ENCODE peak calls at places on chromosomes 12 and 14, in eight cellular contexts. T, U, A, Z, G, E, P and K are unnamed samples.

GRCh38 chr14:83255015-83255726 is 1721.5 kb upstream of the SEL1L start:
- DNase-seq in U (no peak), G (no peak), T (no peak), P (no peak), Z (no peak), E (peak), A (no peak), K (peak)

GRCh38 chr14:45364565-45364964 is 111.6 kb upstream of the MIS18BP1 start:
- DNase-seq in E (no peak), P (no peak), T (no peak), U (no peak), G (no peak), A (no peak), Z (no peak), K (no peak)

GRCh38 chr14:45715946-45716345 is 462.9 kb upstream of the MIS18BP1 start:
- DNase-seq in P (no peak), Z (no peak), G (no peak), A (no peak), T (no peak), U (no peak), E (peak), K (no peak)

GRCh38 chr12:3043406-3043805 is 33.8 kb upstream of the TSPAN9 start:
- DNase-seq in E (no peak), Z (no peak), G (no peak), T (no peak), A (no peak), P (no peak), U (no peak), K (no peak)

GRCh38 chr14:51792819-51793218 is 67.6 kb upstream of the GNG2 start:
- DNase-seq in P (no peak), T (no peak), E (no peak), A (peak), Z (no peak), U (peak), G (no peak), K (no peak)

GRCh38 chr12:1115471-1116242 is 124.6 kb downstream of the ERC1 start:
- DNase-seq in U (peak), E (peak), Z (no peak), A (peak), T (peak), G (no peak), P (no peak), K (no peak)

GRCh38 chr12:56115329-56115728 is 1.1 kb upstream of the RPL41 start:
- DNase-seq in P (no peak), Z (no peak), A (peak), G (no peak), T (no peak), E (no peak), U (peak), K (no peak)

GRCh38 chr12:82835217-82835616 is 148.5 kb downstream of the TMTC2 start:
- DNase-seq in A (peak), T (no peak), P (no peak), Z (no peak), U (peak), G (no peak), E (peak), K (no peak)

GRCh38 chr12:14629832-14630688 is 62.4 kb upstream of the PLBD1 start:
- DNase-seq in P (peak), Z (peak), T (peak), G (peak), E (peak), U (peak), A (peak), K (peak)

GRCh38 chr12:91388573-91388972 is 206.0 kb upstream of the DCN start:
- DNase-seq in G (no peak), Z (no peak), E (no peak), U (no peak), T (no peak), A (no peak), P (no peak), K (no peak)

GRCh38 chr14:54715244-54715643 is 148.3 kb downstream of the SAMD4A start:
- DNase-seq in G (no peak), A (no peak), E (no peak), T (no peak), U (no peak), P (no peak), Z (no peak), K (no peak)

GRCh38 chr12:10304161-10304574 is 3.5 kb upstream of the KLRD1 start:
- DNase-seq in A (peak), G (no peak), P (no peak), E (peak), U (peak), T (no peak), Z (no peak), K (no peak)

GRCh38 chr12:24742378-24742777 is 206.5 kb downstream of the BCAT1 start:
- DNase-seq in T (peak), E (no peak), G (no peak), A (no peak), Z (no peak), P (peak), U (no peak), K (peak)

GRCh38 chr12:47773062-47773857 is at the start of gene SLC48A1:
- DNase-seq in A (peak), Z (peak), U (no peak), E (peak), T (peak), G (peak), P (peak), K (peak)

GRCh38 chr14:33794791-33795300 is 156.0 kb downstream of the EGLN3 start:
- DNase-seq in T (no peak), Z (no peak), E (peak), G (no peak), A (no peak), U (peak), P (no peak), K (no peak)

GRCh38 chr14:89629383-89629782 is 212.3 kb upstream of the FOXN3 start:
- DNase-seq in U (no peak), E (no peak), Z (no peak), G (no peak), A (no peak), P (no peak), T (no peak), K (no peak)

GRCh38 chr14:100017578-100017977 is 47.6 kb upstream of the EVL start:
- DNase-seq in G (no peak), U (no peak), Z (no peak), P (no peak), E (no peak), A (peak), T (no peak), K (no peak)
- H3K4me3 ChIP-seq in G (no peak), U (no peak), Z (no peak), P (no peak), E (no peak), A (no peak), T (no peak), K (no peak)

GRCh38 chr12:77130193-77130592 is 64.8 kb upstream of the E2F7 start:
- DNase-seq in E (no peak), A (no peak), T (no peak), U (peak), P (no peak), Z (no peak), G (no peak), K (no peak)
- TF ChIP-seq CTCF in E (no peak), A (no peak), T (no peak), U (no peak), P (no peak), Z (no peak), G (no peak), K (no peak)

DNA sequence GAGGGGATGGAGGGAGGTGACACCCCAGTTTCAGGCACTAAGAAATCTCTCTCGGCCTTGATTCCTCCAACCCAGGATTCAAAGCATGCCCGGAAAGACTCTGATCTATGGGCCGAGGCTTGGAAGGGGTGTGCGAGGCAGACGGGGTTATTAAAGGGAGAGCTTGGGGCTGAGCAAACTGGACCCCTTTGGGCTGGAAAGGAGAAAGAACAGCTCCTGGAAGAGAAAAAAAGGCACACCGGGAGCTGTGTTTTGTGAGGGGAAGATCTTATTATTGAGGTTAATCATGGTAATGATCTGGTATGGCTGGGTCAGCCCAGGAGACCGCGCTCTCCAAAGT is 5.7 kb upstream of the HOXC4 start:
- DNase-seq in P (no peak), T (no peak), G (no peak), A (no peak), Z (no peak), U (no peak), E (no peak), K (no peak)
- H3K4me3 ChIP-seq in P (no peak), T (no peak), G (no peak), A (no peak), Z (no peak), U (peak), E (no peak), K (no peak)

GRCh38 chr12:78185651-78186050 is 355.0 kb downstream of the NAV3 start:
- DNase-seq in G (no peak), E (no peak), P (no peak), Z (no peak), T (no peak), U (no peak), A (no peak), K (no peak)

GRCh38 chr12:78183854-78184253 is 353.2 kb downstream of the NAV3 start:
- DNase-seq in A (no peak), Z (no peak), G (no peak), T (no peak), E (no peak), U (no peak), P (no peak), K (no peak)

GRCh38 chr12:78185109-78185508 is 354.4 kb downstream of the NAV3 start:
- DNase-seq in P (no peak), G (no peak), A (no peak), T (no peak), E (peak), U (peak), Z (no peak), K (no peak)

GRCh38 chr12:78179346-78179745 is 348.7 kb downstream of the NAV3 start:
- DNase-seq in U (no peak), A (no peak), P (no peak), Z (no peak), G (no peak), T (no peak), E (no peak), K (no peak)

DNA sequence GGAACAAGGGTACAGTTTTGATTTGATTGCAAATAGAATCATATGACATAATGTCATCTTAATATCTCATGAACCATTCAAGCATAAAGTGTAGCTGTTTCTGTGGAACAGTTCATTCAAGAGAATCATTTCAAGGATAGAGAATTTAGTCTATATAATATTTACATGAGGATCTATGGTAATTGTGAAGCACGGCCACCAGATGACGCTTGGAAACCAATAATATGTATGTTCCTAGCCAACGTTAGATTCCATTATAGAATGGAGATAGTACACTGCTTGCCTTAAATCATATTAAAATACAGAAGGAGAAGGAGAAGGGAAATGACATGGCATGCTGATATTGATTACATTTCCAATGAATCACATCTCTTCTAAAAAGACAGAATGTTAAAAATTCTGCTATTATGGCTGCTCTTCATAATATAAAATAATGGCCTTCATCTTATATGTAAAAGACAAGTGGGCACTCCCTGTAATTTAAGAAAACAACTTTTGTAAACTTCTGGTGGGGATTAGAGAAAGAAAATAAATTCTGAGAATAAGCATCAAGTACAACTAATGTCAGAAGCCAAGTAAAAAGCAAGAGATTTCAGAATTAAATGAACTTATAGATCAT is 351.0 kb downstream of the NAV3 start:
- DNase-seq in U (peak), G (no peak), Z (no peak), E (no peak), P (no peak), T (no peak), A (peak), K (peak)
- TF ChIP-seq CTCF in U (peak), G (no peak), Z (no peak), E (peak), P (peak), T (peak), A (peak), K (peak)

GRCh38 chr14:102580552-102581110 is 11.8 kb upstream of the RCOR1 start:
- DNase-seq in G (no peak), A (no peak), U (no peak), T (no peak), Z (no peak), E (peak), P (no peak), K (no peak)
- H3K4me3 ChIP-seq in G (no peak), A (no peak), U (no peak), T (no peak), Z (no peak), E (peak), P (no peak), K (no peak)

GRCh38 chr14:23916038-23916437 is 37.5 kb upstream of the DHRS4 start:
- DNase-seq in U (no peak), Z (no peak), G (no peak), T (no peak), A (peak), E (no peak), P (no peak), K (no peak)

GRCh38 chr14:23915559-23915958 is 38.0 kb upstream of the DHRS4 start:
- DNase-seq in A (no peak), Z (no peak), E (no peak), T (no peak), P (no peak), U (no peak), G (no peak), K (no peak)

GRCh38 chr14:23916446-23916845 is 37.1 kb upstream of the DHRS4 start:
- DNase-seq in U (no peak), T (no peak), Z (no peak), E (no peak), G (no peak), A (no peak), P (no peak), K (no peak)

GRCh38 chr14:23910081-23910875 is 43.3 kb upstream of the DHRS4 start:
- DNase-seq in G (no peak), A (peak), Z (peak), E (peak), P (no peak), U (peak), T (peak), K (peak)

DNA sequence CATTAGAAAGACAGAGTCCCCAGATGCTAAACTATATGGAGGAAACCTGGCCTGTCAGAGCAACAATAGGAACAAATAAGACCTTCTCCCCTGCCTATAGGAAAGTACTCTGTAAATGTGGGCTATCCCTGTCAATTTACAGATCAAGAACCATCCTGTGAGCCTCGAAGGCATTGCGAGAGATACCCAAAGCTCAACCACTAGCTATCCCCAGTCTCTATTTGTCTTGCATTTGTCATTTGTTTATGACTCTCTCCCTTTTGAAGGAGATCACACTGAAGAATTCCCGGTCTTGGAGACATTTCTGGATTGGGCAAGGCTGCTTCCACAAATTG is 42.7 kb upstream of the DHRS4 start:
- DNase-seq in G (no peak), P (no peak), Z (no peak), E (no peak), A (no peak), T (no peak), U (no peak), K (no peak)
- TF ChIP-seq CTCF in G (no peak), P (no peak), Z (no peak), E (no peak), A (no peak), T (no peak), U (no peak), K (no peak)